ENCODE peak calls at places on chromosomes 11 and 22, in five cellular contexts. Q is H1, A is HepG2, M is K562, K is SK-N-SH. T is an unnamed sample.

GRCh38 chr22:36106910-36107309 is 53.6 kb downstream of the APOL3 start:
- DNase-seq in Q (no peak), A (no peak), M (no peak), K (no peak), T (no peak)

GRCh38 chr22:22788460-22789037 is 99.1 kb upstream of the IGLL5 start:
- DNase-seq in Q (no peak), A (no peak), M (peak; percentile 50), K (no peak), T (no peak)

GRCh38 chr11:2390871-2391662 is 9.5 kb upstream of the TSSC4 start:
- DNase-seq in Q (no peak), A (no peak), M (peak; percentile 76), K (no peak), T (no peak)

GRCh38 chr11:115222218-115222862 is 281.9 kb downstream of the CADM1 start:
- DNase-seq in Q (no peak), A (peak; percentile 30), M (peak; percentile 3), K (no peak), T (peak; percentile 96)

GRCh38 chr11:114059984-114060401 is 482 bp downstream of the ZBTB16 start:
- DNase-seq in Q (peak; percentile 61), A (no peak), M (peak; percentile 27), K (no peak), T (no peak)

GRCh38 chr11:44952082-44952481 is 1.4 kb upstream of the TP53I11 start:
- DNase-seq in Q (no peak), A (peak; percentile 8), M (no peak), K (no peak), T (no peak)

GRCh38 chr11:44179173-44179572 is 83.7 kb downstream of the EXT2 start:
- DNase-seq in Q (no peak), A (no peak), M (no peak), K (peak; percentile 20), T (no peak)

GRCh38 chr11:74325649-74326645 is 14.5 kb upstream of the P4HA3 start:
- DNase-seq in Q (no peak), A (no peak), M (no peak), K (no peak), T (no peak)

GRCh38 chr11:17683378-17684161 is 35.8 kb upstream of the MYOD1 start:
- DNase-seq in Q (no peak), A (peak; percentile 42), M (no peak), K (no peak), T (no peak)

GRCh38 chr11:77211040-77211451 is 83.0 kb downstream of the MYO7A start:
- DNase-seq in Q (no peak), A (no peak), M (no peak), K (peak; percentile 6), T (no peak)

GRCh38 chr11:737366-737765 is 9.9 kb upstream of the TALDO1 start:
- DNase-seq in Q (no peak), A (no peak), M (no peak), K (no peak), T (no peak)

GRCh38 chr11:128905345-128906184 is 14.4 kb downstream of the KCNJ5 start:
- DNase-seq in Q (peak; percentile 80), A (no peak), M (peak; percentile 58), K (peak; percentile 86), T (no peak)

GRCh38 chr11:17476317-17477083 is at the start of gene ABCC8:
- DNase-seq in Q (peak; percentile 81), A (no peak), M (no peak), K (peak; percentile 83), T (no peak)

GRCh38 chr11:61162092-61162935 is 1.1 kb upstream of the VPS37C start:
- DNase-seq in Q (no peak), A (peak; percentile 69), M (peak; percentile 61), K (peak; percentile 56), T (no peak)

GRCh38 chr11:65662802-65663633 is at the start of gene RELA:
- DNase-seq in Q (peak; percentile 91), A (peak; percentile 81), M (peak; percentile 94), K (peak; percentile 98), T (no peak)

GRCh38 chr11:504053-504993 is 2.7 kb downstream of the RNH1 start:
- DNase-seq in Q (no peak), A (no peak), M (peak; percentile 72), K (no peak), T (no peak)

GRCh38 chr11:12727556-12728070 is 53.4 kb downstream of the TEAD1 start:
- DNase-seq in Q (no peak), A (no peak), M (no peak), K (no peak), T (no peak)

GRCh38 chr11:118928108-118928869 is 2.6 kb upstream of the BCL9L start:
- DNase-seq in Q (peak; percentile 99), A (peak; percentile 87), M (peak; percentile 99), K (peak; percentile 95), T (peak; percentile 67)

GRCh38 chr22:17265649-17266248 is 46.5 kb upstream of the ADA2 start:
- DNase-seq in Q (no peak), A (no peak), M (no peak), K (no peak), T (no peak)

GRCh38 chr22:32584650-32585049 is 110.0 kb downstream of the FBXO7 start:
- DNase-seq in Q (no peak), A (no peak), M (no peak), K (no peak), T (no peak)

GRCh38 chr11:12215192-12215591 is 104.8 kb downstream of the MICAL2 start:
- DNase-seq in Q (no peak), A (no peak), M (no peak), K (no peak), T (no peak)

DNA sequence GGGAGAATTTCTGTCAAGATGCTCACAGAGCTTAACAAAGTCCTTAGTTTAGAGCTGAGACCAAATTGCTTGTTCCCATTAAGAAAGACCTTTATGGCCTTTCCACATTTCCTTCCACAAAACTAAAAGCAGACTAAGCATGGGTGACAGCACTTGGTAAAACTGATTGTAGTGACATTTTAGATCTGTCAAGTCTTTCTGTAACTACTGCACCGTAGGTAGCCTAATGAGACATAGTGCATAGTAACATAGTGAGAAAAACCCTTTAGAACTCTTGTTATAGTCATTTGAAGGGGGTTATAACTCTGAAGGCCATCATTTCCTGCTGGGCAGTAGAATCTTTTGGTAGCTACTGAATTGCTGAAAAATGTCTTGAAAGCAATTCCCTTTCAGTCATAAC is 990.9 kb upstream of the CNTN5 start:
- DNase-seq in Q (no peak), A (no peak), M (no peak), K (no peak), T (no peak)
- TF ChIP-seq YY1 in Q (no peak), A (no peak), M (no peak), K (no peak), T (no peak)

GRCh38 chr22:24878969-24879368 is 67.5 kb downstream of the LHFPL7 start:
- DNase-seq in Q (no peak), A (no peak), M (no peak), K (no peak), T (no peak)
- TF ChIP-seq RFX5 in Q (no peak), A (no peak), M (no peak), K (no peak), T (no peak)

GRCh38 chr11:6608726-6609501 is 3.1 kb downstream of the TAF10 start:
- DNase-seq in Q (no peak), A (no peak), M (no peak), K (no peak), T (no peak)
- TF ChIP-seq YY1 in Q (no peak), A (no peak), M (no peak), K (no peak), T (no peak)

GRCh38 chr11:46342237-46342636 is 5.0 kb upstream of the DGKZ start:
- DNase-seq in Q (no peak), A (no peak), M (no peak), K (no peak), T (no peak)
- TF ChIP-seq RFX5 in Q (no peak), A (no peak), M (no peak), K (no peak), T (no peak)

DNA sequence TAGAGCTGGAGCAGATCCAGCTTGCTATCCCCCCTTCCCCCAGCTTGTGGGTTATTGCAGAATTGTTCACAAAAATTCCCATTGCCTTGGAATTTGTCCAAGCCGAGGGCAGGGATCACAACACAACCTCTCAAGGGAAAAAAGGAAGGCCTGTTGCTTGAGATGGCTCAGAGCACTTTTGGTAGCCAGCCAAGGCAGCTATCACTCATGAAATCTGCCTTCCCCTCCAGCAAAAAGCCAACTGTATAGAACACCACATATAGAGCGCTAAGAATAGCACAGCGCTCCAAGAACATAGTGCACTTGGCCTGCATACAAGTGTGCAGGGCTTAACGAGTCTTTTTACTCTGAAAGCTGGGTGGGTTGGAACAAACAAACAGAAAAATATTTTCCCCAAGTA is 46.2 kb downstream of the FAM83F start:
- DNase-seq in Q (no peak), A (no peak), M (peak; percentile 45), K (no peak), T (no peak)
- TF ChIP-seq YY1 in Q (no peak), A (no peak), M (no peak), K (no peak), T (no peak)

GRCh38 chr22:37196539-37197450 is 8.7 kb upstream of the C1QTNF6 start:
- DNase-seq in Q (no peak), A (peak; percentile 83), M (no peak), K (peak; percentile 73), T (no peak)
- TF ChIP-seq RFX5 in Q (no peak), A (no peak), M (no peak), K (no peak), T (no peak)

GRCh38 chr11:126029805-126030204 is 32.9 kb downstream of the CDON start:
- DNase-seq in Q (no peak), A (peak; percentile 33), M (no peak), K (no peak), T (no peak)
- TF ChIP-seq YY1 in Q (no peak), A (no peak), M (no peak), K (no peak), T (no peak)